ENCODE peak calls at places on chromosomes 13 and 19, in seven cellular contexts. One of them, this sample, is unnamed.

GRCh38 chr19:47253467-47253881 is 2.9 kb upstream of the CCDC9 start:
- DNase-seq in A172: peak
- DNase-seq in HTR-8/SVneo: peak
- DNase-seq in IMR-90: peak
- DNase-seq in HT1080: peak
- DNase-seq in suprapubic skin: no peak
- DNase-seq in astrocyte of the cerebellum: peak
- DNase-seq in this sample: peak

GRCh38 chr13:98528663-98529064 is 48.2 kb downstream of the STK24 start:
- DNase-seq in A172: no peak
- DNase-seq in HTR-8/SVneo: no peak
- DNase-seq in IMR-90: peak
- DNase-seq in HT1080: no peak
- DNase-seq in suprapubic skin: no peak
- DNase-seq in astrocyte of the cerebellum: peak
- DNase-seq in this sample: no peak

GRCh38 chr19:18846862-18847515 is 15.2 kb downstream of the UPF1 start:
- DNase-seq in A172: peak
- DNase-seq in HTR-8/SVneo: peak
- DNase-seq in IMR-90: peak
- DNase-seq in HT1080: peak
- DNase-seq in suprapubic skin: peak
- DNase-seq in astrocyte of the cerebellum: peak
- DNase-seq in this sample: peak

GRCh38 chr13:60226507-60226906 is 62.8 kb upstream of the DIAPH3 start:
- DNase-seq in A172: no peak
- DNase-seq in HTR-8/SVneo: peak
- DNase-seq in IMR-90: peak
- DNase-seq in HT1080: peak
- DNase-seq in suprapubic skin: no peak
- DNase-seq in astrocyte of the cerebellum: no peak
- DNase-seq in this sample: peak

GRCh38 chr13:25253702-25254101 is 33.6 kb downstream of the MTMR6 start:
- DNase-seq in A172: peak
- DNase-seq in HTR-8/SVneo: no peak
- DNase-seq in IMR-90: no peak
- DNase-seq in HT1080: peak
- DNase-seq in suprapubic skin: no peak
- DNase-seq in astrocyte of the cerebellum: no peak
- DNase-seq in this sample: no peak

GRCh38 chr13:99269627-99270252 is 11.6 kb upstream of the GPR18 start:
- DNase-seq in A172: peak
- DNase-seq in HTR-8/SVneo: peak
- DNase-seq in IMR-90: peak
- DNase-seq in HT1080: peak
- DNase-seq in suprapubic skin: no peak
- DNase-seq in astrocyte of the cerebellum: peak
- DNase-seq in this sample: peak

GRCh38 chr13:42574011-42574410 is at the start of gene TNFSF11:
- DNase-seq in A172: no peak
- DNase-seq in HTR-8/SVneo: no peak
- DNase-seq in IMR-90: no peak
- DNase-seq in HT1080: no peak
- DNase-seq in suprapubic skin: no peak
- DNase-seq in astrocyte of the cerebellum: no peak
- DNase-seq in this sample: no peak

GRCh38 chr13:51848674-51849073 is 3.7 kb upstream of the TMEM272 start:
- DNase-seq in A172: peak
- DNase-seq in HTR-8/SVneo: no peak
- DNase-seq in IMR-90: peak
- DNase-seq in HT1080: peak
- DNase-seq in suprapubic skin: no peak
- DNase-seq in astrocyte of the cerebellum: no peak
- DNase-seq in this sample: peak

GRCh38 chr19:6378036-6378435 is 2.3 kb upstream of the PSPN start:
- DNase-seq in A172: peak
- DNase-seq in HTR-8/SVneo: no peak
- DNase-seq in IMR-90: peak
- DNase-seq in HT1080: no peak
- DNase-seq in suprapubic skin: no peak
- DNase-seq in astrocyte of the cerebellum: peak
- DNase-seq in this sample: no peak

GRCh38 chr19:39411832-39412099 is 703 bp upstream of the PLEKHG2 start:
- DNase-seq in A172: peak
- DNase-seq in HTR-8/SVneo: no peak
- DNase-seq in IMR-90: peak
- DNase-seq in HT1080: no peak
- DNase-seq in suprapubic skin: peak
- DNase-seq in astrocyte of the cerebellum: peak
- DNase-seq in this sample: peak

GRCh38 chr13:114067381-114067885 is 65.0 kb downstream of the RASA3 start:
- DNase-seq in A172: peak
- DNase-seq in HTR-8/SVneo: no peak
- DNase-seq in IMR-90: peak
- DNase-seq in HT1080: peak
- DNase-seq in suprapubic skin: no peak
- DNase-seq in astrocyte of the cerebellum: no peak
- DNase-seq in this sample: peak

GRCh38 chr19:49324801-49325491 is at the start of gene SLC6A16:
- DNase-seq in A172: no peak
- DNase-seq in HTR-8/SVneo: no peak
- DNase-seq in IMR-90: no peak
- DNase-seq in HT1080: no peak
- DNase-seq in suprapubic skin: no peak
- DNase-seq in astrocyte of the cerebellum: no peak
- DNase-seq in this sample: no peak

This sample was measured in M059J.